ENCODE peak calls at places on chromosome X, in ten cellular contexts. Y, O, W, J, I, A, D, F, H and N are unnamed samples.

GRCh38 chrX:101958139-101958538 is 26.3 kb upstream of the ZMAT1 start:
- DNase-seq in F (no peak), D (no peak), A (no peak), W (no peak), O (no peak), J (no peak), Y (peak; percentile 9), H (no peak), I (no peak), N (no peak)

GRCh38 chrX:47815901-47816845 is 20.5 kb upstream of the ZNF81 start:
- DNase-seq in A (no peak), D (no peak), Y (peak; percentile 33), I (no peak), F (no peak), J (no peak), W (no peak), O (no peak), H (no peak), N (no peak)

GRCh38 chrX:9681422-9681821 is 84.2 kb downstream of the GPR143 start:
- DNase-seq in D (no peak), F (no peak), I (no peak), Y (peak; percentile 68), W (no peak), J (no peak), A (no peak), H (no peak), O (no peak), N (no peak)

GRCh38 chrX:25015486-25016360 is at the start of gene ARX:
- DNase-seq in Y (peak; percentile 61), O (no peak), I (no peak), J (peak; percentile 91), W (no peak), H (no peak), A (peak; percentile 39), F (no peak), D (peak; percentile 64), N (no peak)

GRCh38 chrX:71225661-71226060 is 2.6 kb downstream of the GJB1 start:
- DNase-seq in J (no peak), O (no peak), H (peak; percentile 10), D (no peak), W (no peak), I (no peak), Y (no peak), F (no peak), A (no peak), N (no peak)

GRCh38 chrX:10598540-10598939 is 21.8 kb downstream of the MID1 start:
- DNase-seq in D (no peak), H (no peak), I (no peak), A (no peak), J (no peak), O (no peak), W (no peak), F (no peak), Y (no peak), N (no peak)

GRCh38 chrX:108022491-108023089 is 22.3 kb upstream of the VSIG1 start:
- DNase-seq in Y (peak; percentile 6), F (no peak), J (no peak), I (no peak), D (no peak), W (no peak), H (peak; percentile 61), O (no peak), A (no peak), N (no peak)

GRCh38 chrX:19911784-19912183 is 24.4 kb upstream of the SH3KBP1 start:
- DNase-seq in A (no peak), D (no peak), O (no peak), Y (no peak), I (no peak), F (no peak), J (no peak), H (no peak), W (no peak), N (no peak)

DNA sequence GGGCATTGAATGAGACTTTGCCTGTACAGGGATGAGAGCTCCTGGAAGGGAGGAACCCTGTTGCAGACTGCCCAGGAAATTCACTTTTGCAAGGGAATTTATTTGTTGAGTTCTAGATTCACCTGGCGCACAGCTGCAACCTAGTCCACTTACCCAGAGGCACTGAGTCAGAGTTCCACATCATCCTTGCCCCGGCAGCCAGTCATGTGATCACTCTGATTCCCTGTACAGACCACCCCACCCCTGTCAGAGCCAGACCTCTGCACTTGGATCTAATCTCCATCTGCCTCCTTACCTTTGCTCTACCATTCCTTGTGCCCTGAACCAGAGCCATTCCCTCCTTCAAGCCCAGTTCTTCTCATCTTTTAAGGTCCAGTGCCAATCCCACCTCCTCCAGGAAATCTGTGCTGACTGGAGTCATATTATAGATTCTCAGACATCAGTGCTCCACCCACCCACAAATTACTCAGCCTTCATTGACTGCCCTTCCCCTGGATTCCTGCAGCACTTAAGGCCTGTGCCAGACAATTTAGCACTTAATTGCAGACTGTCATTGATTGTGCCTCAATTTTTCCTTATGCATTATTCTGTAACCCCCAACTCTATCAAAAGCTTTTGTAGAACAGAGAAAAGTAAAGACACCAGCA is 84.1 kb upstream of the MAGEA4 start:
- DNase-seq in F (no peak), W (no peak), J (no peak), O (no peak), I (no peak), A (no peak), Y (no peak), D (no peak), H (no peak), N (no peak)
- H3K4me1 ChIP-seq in F (no peaks in the 10 kb centered on the region), W (no peaks in the 10 kb centered on the region), J (no peaks in the 10 kb centered on the region), O (no peaks in the 10 kb centered on the region), I (no peaks in the 10 kb centered on the region), A (no peaks in the 10 kb centered on the region), Y (no peaks in the 10 kb centered on the region), D (no peaks in the 10 kb centered on the region), H (no peaks in the 10 kb centered on the region), N (no peaks in the 10 kb centered on the region)

GRCh38 chrX:30814978-30815377 is 74.1 kb downstream of the TAB3 start:
- DNase-seq in I (no peak), Y (no peak), A (no peak), O (no peak), J (no peak), H (no peak), W (no peak), F (no peak), D (no peak), N (no peak)

GRCh38 chrX:30821116-30821515 is 67.9 kb downstream of the TAB3 start:
- DNase-seq in H (peak; percentile 5), I (no peak), F (no peak), D (no peak), O (no peak), Y (no peak), A (no peak), W (no peak), J (no peak), N (no peak)

GRCh38 chrX:30819080-30819479 is 70.0 kb downstream of the TAB3 start:
- DNase-seq in J (no peak), A (no peak), O (no peak), W (no peak), H (no peak), D (no peak), I (no peak), Y (no peak), F (no peak), N (no peak)

GRCh38 chrX:30812326-30812725 is 76.7 kb downstream of the TAB3 start:
- DNase-seq in W (no peak), H (no peak), J (no peak), I (no peak), Y (no peak), A (no peak), O (no peak), D (no peak), F (no peak), N (no peak)

GRCh38 chrX:30816079-30816478 is 73.0 kb downstream of the TAB3 start:
- DNase-seq in D (no peak), J (no peak), Y (no peak), A (no peak), F (no peak), W (no peak), O (no peak), H (no peak), I (no peak), N (no peak)
- H3K36me3 ChIP-seq in D (no peaks in the 10 kb centered on the region), J (no peaks in the 10 kb centered on the region), Y (no peaks in the 10 kb centered on the region), A (no peaks in the 10 kb centered on the region), F (no peaks in the 10 kb centered on the region), W (no peaks in the 10 kb centered on the region), O (no peaks in the 10 kb centered on the region), H (no peaks in the 10 kb centered on the region), I (no peaks in the 10 kb centered on the region), N (no peaks in the 10 kb centered on the region)

GRCh38 chrX:39965051-39965573 is 132.6 kb downstream of the BCOR start:
- DNase-seq in W (no peak), A (no peak), I (no peak), F (no peak), H (no peak), Y (no peak), D (no peak), O (no peak), J (no peak), N (no peak)

GRCh38 chrX:39966186-39966585 is 131.6 kb downstream of the BCOR start:
- DNase-seq in D (no peak), F (no peak), O (no peak), Y (no peak), H (no peak), W (no peak), I (no peak), J (no peak), A (no peak), N (no peak)

GRCh38 chrX:39969826-39970569 is 127.8 kb downstream of the BCOR start:
- DNase-seq in O (no peak), I (no peak), D (no peak), W (no peak), Y (no peak), H (no peak), A (no peak), F (no peak), J (peak; percentile 25), N (no peak)

GRCh38 chrX:39969099-39969825 is 128.5 kb downstream of the BCOR start:
- DNase-seq in J (peak; percentile 56), H (no peak), D (no peak), I (peak; percentile 17), O (no peak), F (no peak), Y (no peak), W (no peak), A (no peak), N (peak; percentile 4)

DNA sequence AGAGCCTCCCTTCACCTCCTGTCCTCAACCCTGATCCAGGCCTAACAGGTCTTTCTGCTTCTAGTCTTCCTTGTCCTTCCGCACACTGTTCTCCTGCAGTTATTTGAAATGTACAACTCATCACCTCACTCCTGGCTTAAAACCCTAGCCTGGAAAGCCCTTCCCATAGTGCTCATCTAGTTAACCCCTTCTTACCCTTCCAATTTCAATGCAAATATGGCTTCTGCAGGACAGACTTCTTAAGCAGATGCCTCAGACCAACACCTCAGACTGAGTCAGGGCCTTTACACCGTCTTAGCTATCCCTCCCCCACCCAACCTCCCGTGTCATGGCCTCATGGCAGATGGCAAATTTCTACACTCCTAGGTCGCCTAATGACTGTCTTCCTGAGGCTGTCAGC is 130.4 kb downstream of the BCOR start:
- DNase-seq in H (peak; percentile 30), O (no peak), Y (no peak), F (no peak), A (no peak), W (no peak), I (no peak), J (no peak), D (no peak), N (no peak)
- H3K9me3 ChIP-seq in H (no peaks in the 10 kb centered on the region), O (no peaks in the 10 kb centered on the region), Y (no peaks in the 10 kb centered on the region), F (no peaks in the 10 kb centered on the region), A (peaks cover 5% of the 10 kb centered on the region), W (peaks cover 42% of the 10 kb centered on the region), I (no peaks in the 10 kb centered on the region), J (no peaks in the 10 kb centered on the region), D (no peaks in the 10 kb centered on the region), N (no peaks in the 10 kb centered on the region)

GRCh38 chrX:16722481-16722880 is 3.1 kb downstream of the SYAP1 start:
- DNase-seq in A (no peak), J (no peak), D (no peak), I (no peak), O (no peak), H (no peak), Y (no peak), W (no peak), F (no peak), N (no peak)

GRCh38 chrX:16719334-16720084 is at the start of gene SYAP1:
- DNase-seq in I (peak; percentile 99), O (peak; percentile 99), F (peak; percentile 64), A (peak; percentile 92), D (peak; percentile 98), J (peak; percentile 98), H (peak; percentile 98), Y (peak; percentile 97), W (peak; percentile 99), N (peak; percentile 97)

GRCh38 chrX:16727637-16728036 is 8.2 kb downstream of the SYAP1 start:
- DNase-seq in J (no peak), Y (no peak), W (no peak), F (no peak), A (no peak), I (no peak), O (no peak), D (no peak), H (peak; percentile 29), N (no peak)

GRCh38 chrX:16730450-16730849 is 11.0 kb downstream of the SYAP1 start:
- DNase-seq in W (no peak), J (no peak), A (no peak), D (no peak), O (no peak), Y (no peak), I (no peak), F (no peak), H (no peak), N (no peak)

GRCh38 chrX:16725067-16725466 is 5.7 kb downstream of the SYAP1 start:
- DNase-seq in I (no peak), F (no peak), O (peak; percentile 8), H (no peak), W (no peak), Y (no peak), J (no peak), A (no peak), D (no peak), N (no peak)
- H3K4me1 ChIP-seq in I (peaks cover 17% of the 10 kb centered on the region), F (no peaks in the 10 kb centered on the region), O (peaks cover 6% of the 10 kb centered on the region), H (peaks cover 11% of the 10 kb centered on the region), W (peaks cover 49% of the 10 kb centered on the region), Y (no peaks in the 10 kb centered on the region), J (no peaks in the 10 kb centered on the region), A (no peaks in the 10 kb centered on the region), D (peaks cover 5% of the 10 kb centered on the region), N (peaks cover 8% of the 10 kb centered on the region)